ENCODE peak calls at places on chromosomes 12 and 14, in eight cellular contexts. One of them, this sample, is unnamed.
A peak's percentile ranks its signal among the peaks of the same experiment; 100 is the strongest.

GRCh38 chr14:29454026-29454693 is 473.5 kb downstream of the PRKD1 start:
- DNase-seq in NCI-H1694: no peak
- DNase-seq in psoas muscle: no peak
- DNase-seq in NCI-H2171 treated with DMSO at 0.1 percent for 48 hours: no peak
- DNase-seq in stimulated activated naive CD8-positive, alpha-beta T cell treated with anti-CD3 and anti-CD28 coated beads, Interleukin-15, Interleukin-2, amounts not matched to agents 100 U/mL and 50 U/mL, for 24 hours: no peak
- DNase-seq in GM20000: no peak
- DNase-seq in HTR-8/SVneo: no peak
- DNase-seq in ELF-1: no peak
- DNase-seq in this sample: no peak

GRCh38 chr12:1531160-1531653 is 63.2 kb downstream of the FBXL14 start:
- DNase-seq in NCI-H1694: no peak
- DNase-seq in psoas muscle: no peak
- DNase-seq in NCI-H2171 treated with DMSO at 0.1 percent for 48 hours: peak; percentile 41
- DNase-seq in stimulated activated naive CD8-positive, alpha-beta T cell treated with anti-CD3 and anti-CD28 coated beads, Interleukin-15, Interleukin-2, amounts not matched to agents 100 U/mL and 50 U/mL, for 24 hours: no peak
- DNase-seq in GM20000: peak; percentile 59
- DNase-seq in HTR-8/SVneo: no peak
- DNase-seq in ELF-1: no peak
- DNase-seq in this sample: no peak

GRCh38 chr12:64998327-64999156 is 122.6 kb downstream of the WIF1 start:
- DNase-seq in NCI-H1694: no peak
- DNase-seq in psoas muscle: no peak
- DNase-seq in NCI-H2171 treated with DMSO at 0.1 percent for 48 hours: no peak
- DNase-seq in stimulated activated naive CD8-positive, alpha-beta T cell treated with anti-CD3 and anti-CD28 coated beads, Interleukin-15, Interleukin-2, amounts not matched to agents 100 U/mL and 50 U/mL, for 24 hours: no peak
- DNase-seq in GM20000: no peak
- DNase-seq in HTR-8/SVneo: no peak
- DNase-seq in ELF-1: no peak
- DNase-seq in this sample: no peak

GRCh38 chr12:84969226-84969625 is 56.6 kb upstream of the SLC6A15 start:
- DNase-seq in NCI-H1694: no peak
- DNase-seq in psoas muscle: no peak
- DNase-seq in NCI-H2171 treated with DMSO at 0.1 percent for 48 hours: no peak
- DNase-seq in stimulated activated naive CD8-positive, alpha-beta T cell treated with anti-CD3 and anti-CD28 coated beads, Interleukin-15, Interleukin-2, amounts not matched to agents 100 U/mL and 50 U/mL, for 24 hours: no peak
- DNase-seq in GM20000: no peak
- DNase-seq in HTR-8/SVneo: no peak
- DNase-seq in ELF-1: no peak
- DNase-seq in this sample: no peak

GRCh38 chr14:101077511-101078074 is 174.1 kb upstream of the RTL1 start:
- DNase-seq in NCI-H1694: no peak
- DNase-seq in psoas muscle: no peak
- DNase-seq in NCI-H2171 treated with DMSO at 0.1 percent for 48 hours: peak; percentile 60
- DNase-seq in stimulated activated naive CD8-positive, alpha-beta T cell treated with anti-CD3 and anti-CD28 coated beads, Interleukin-15, Interleukin-2, amounts not matched to agents 100 U/mL and 50 U/mL, for 24 hours: peak; percentile 9
- DNase-seq in GM20000: no peak
- DNase-seq in HTR-8/SVneo: no peak
- DNase-seq in ELF-1: peak; percentile 32
- DNase-seq in this sample: no peak

GRCh38 chr14:32594766-32595165 is 265.7 kb downstream of the AKAP6 start:
- DNase-seq in NCI-H1694: no peak
- DNase-seq in psoas muscle: no peak
- DNase-seq in NCI-H2171 treated with DMSO at 0.1 percent for 48 hours: no peak
- DNase-seq in stimulated activated naive CD8-positive, alpha-beta T cell treated with anti-CD3 and anti-CD28 coated beads, Interleukin-15, Interleukin-2, amounts not matched to agents 100 U/mL and 50 U/mL, for 24 hours: no peak
- DNase-seq in GM20000: no peak
- DNase-seq in HTR-8/SVneo: peak; percentile 15
- DNase-seq in ELF-1: no peak
- DNase-seq in this sample: no peak

GRCh38 chr12:55847603-55848329 is 5.0 kb upstream of the MMP19 start:
- DNase-seq in NCI-H1694: no peak
- DNase-seq in psoas muscle: peak; percentile 90
- DNase-seq in NCI-H2171 treated with DMSO at 0.1 percent for 48 hours: no peak
- DNase-seq in stimulated activated naive CD8-positive, alpha-beta T cell treated with anti-CD3 and anti-CD28 coated beads, Interleukin-15, Interleukin-2, amounts not matched to agents 100 U/mL and 50 U/mL, for 24 hours: peak; percentile 48
- DNase-seq in GM20000: no peak
- DNase-seq in HTR-8/SVneo: peak; percentile 91
- DNase-seq in ELF-1: peak; percentile 27
- DNase-seq in this sample: no peak

GRCh38 chr12:127494961-127495915 is 771.7 kb upstream of the TMEM132C start:
- DNase-seq in NCI-H1694: no peak
- DNase-seq in psoas muscle: no peak
- DNase-seq in NCI-H2171 treated with DMSO at 0.1 percent for 48 hours: no peak
- DNase-seq in stimulated activated naive CD8-positive, alpha-beta T cell treated with anti-CD3 and anti-CD28 coated beads, Interleukin-15, Interleukin-2, amounts not matched to agents 100 U/mL and 50 U/mL, for 24 hours: no peak
- DNase-seq in GM20000: no peak
- DNase-seq in HTR-8/SVneo: no peak
- DNase-seq in ELF-1: no peak
- DNase-seq in this sample: no peak

GRCh38 chr12:128825845-128826244 is 2.1 kb upstream of the SLC15A4 start:
- DNase-seq in NCI-H1694: peak; percentile 7
- DNase-seq in psoas muscle: no peak
- DNase-seq in NCI-H2171 treated with DMSO at 0.1 percent for 48 hours: peak; percentile 46
- DNase-seq in stimulated activated naive CD8-positive, alpha-beta T cell treated with anti-CD3 and anti-CD28 coated beads, Interleukin-15, Interleukin-2, amounts not matched to agents 100 U/mL and 50 U/mL, for 24 hours: no peak
- DNase-seq in GM20000: no peak
- DNase-seq in HTR-8/SVneo: no peak
- DNase-seq in ELF-1: no peak
- DNase-seq in this sample: no peak

GRCh38 chr14:50233335-50234250 is 2.2 kb upstream of the SOS2 start:
- DNase-seq in NCI-H1694: no peak
- DNase-seq in psoas muscle: no peak
- DNase-seq in NCI-H2171 treated with DMSO at 0.1 percent for 48 hours: peak; percentile 85
- DNase-seq in stimulated activated naive CD8-positive, alpha-beta T cell treated with anti-CD3 and anti-CD28 coated beads, Interleukin-15, Interleukin-2, amounts not matched to agents 100 U/mL and 50 U/mL, for 24 hours: no peak
- DNase-seq in GM20000: no peak
- DNase-seq in HTR-8/SVneo: no peak
- DNase-seq in ELF-1: no peak
- DNase-seq in this sample: no peak

GRCh38 chr12:124321556-124322270 is 26.8 kb downstream of the RFLNA start:
- DNase-seq in NCI-H1694: no peak
- DNase-seq in psoas muscle: no peak
- DNase-seq in NCI-H2171 treated with DMSO at 0.1 percent for 48 hours: no peak
- DNase-seq in stimulated activated naive CD8-positive, alpha-beta T cell treated with anti-CD3 and anti-CD28 coated beads, Interleukin-15, Interleukin-2, amounts not matched to agents 100 U/mL and 50 U/mL, for 24 hours: no peak
- DNase-seq in GM20000: no peak
- DNase-seq in HTR-8/SVneo: no peak
- DNase-seq in ELF-1: no peak
- DNase-seq in this sample: no peak

GRCh38 chr14:24063263-24063836 is 8.0 kb upstream of the CPNE6 start:
- DNase-seq in NCI-H1694: no peak
- DNase-seq in psoas muscle: no peak
- DNase-seq in NCI-H2171 treated with DMSO at 0.1 percent for 48 hours: no peak
- DNase-seq in stimulated activated naive CD8-positive, alpha-beta T cell treated with anti-CD3 and anti-CD28 coated beads, Interleukin-15, Interleukin-2, amounts not matched to agents 100 U/mL and 50 U/mL, for 24 hours: no peak
- DNase-seq in GM20000: no peak
- DNase-seq in HTR-8/SVneo: no peak
- DNase-seq in ELF-1: no peak
- DNase-seq in this sample: no peak

GRCh38 chr14:40981247-40981646 is 625.4 kb upstream of the LRFN5 start:
- DNase-seq in NCI-H1694: no peak
- DNase-seq in psoas muscle: no peak
- DNase-seq in NCI-H2171 treated with DMSO at 0.1 percent for 48 hours: no peak
- DNase-seq in stimulated activated naive CD8-positive, alpha-beta T cell treated with anti-CD3 and anti-CD28 coated beads, Interleukin-15, Interleukin-2, amounts not matched to agents 100 U/mL and 50 U/mL, for 24 hours: no peak
- DNase-seq in GM20000: no peak
- DNase-seq in HTR-8/SVneo: no peak
- DNase-seq in ELF-1: no peak
- DNase-seq in this sample: no peak

GRCh38 chr14:90644882-90645281 is 171.3 kb downstream of the TTC7B start:
- DNase-seq in NCI-H1694: no peak
- DNase-seq in psoas muscle: peak; percentile 61
- DNase-seq in NCI-H2171 treated with DMSO at 0.1 percent for 48 hours: no peak
- DNase-seq in stimulated activated naive CD8-positive, alpha-beta T cell treated with anti-CD3 and anti-CD28 coated beads, Interleukin-15, Interleukin-2, amounts not matched to agents 100 U/mL and 50 U/mL, for 24 hours: no peak
- DNase-seq in GM20000: no peak
- DNase-seq in HTR-8/SVneo: no peak
- DNase-seq in ELF-1: no peak
- DNase-seq in this sample: no peak

GRCh38 chr12:93139028-93139665 is 210.1 kb upstream of the EEA1 start:
- DNase-seq in NCI-H1694: no peak
- DNase-seq in psoas muscle: no peak
- DNase-seq in NCI-H2171 treated with DMSO at 0.1 percent for 48 hours: no peak
- DNase-seq in stimulated activated naive CD8-positive, alpha-beta T cell treated with anti-CD3 and anti-CD28 coated beads, Interleukin-15, Interleukin-2, amounts not matched to agents 100 U/mL and 50 U/mL, for 24 hours: no peak
- DNase-seq in GM20000: peak; percentile 44
- DNase-seq in HTR-8/SVneo: no peak
- DNase-seq in ELF-1: no peak
- DNase-seq in this sample: no peak

GRCh38 chr12:79534029-79534867 is 156.5 kb downstream of the PAWR start:
- DNase-seq in NCI-H1694: no peak
- DNase-seq in psoas muscle: no peak
- DNase-seq in NCI-H2171 treated with DMSO at 0.1 percent for 48 hours: no peak
- DNase-seq in stimulated activated naive CD8-positive, alpha-beta T cell treated with anti-CD3 and anti-CD28 coated beads, Interleukin-15, Interleukin-2, amounts not matched to agents 100 U/mL and 50 U/mL, for 24 hours: no peak
- DNase-seq in GM20000: no peak
- DNase-seq in HTR-8/SVneo: no peak
- DNase-seq in ELF-1: no peak
- DNase-seq in this sample: no peak

GRCh38 chr14:50806241-50806933 is 24.6 kb downstream of the NIN start:
- DNase-seq in NCI-H1694: no peak
- DNase-seq in psoas muscle: no peak
- DNase-seq in NCI-H2171 treated with DMSO at 0.1 percent for 48 hours: no peak
- DNase-seq in stimulated activated naive CD8-positive, alpha-beta T cell treated with anti-CD3 and anti-CD28 coated beads, Interleukin-15, Interleukin-2, amounts not matched to agents 100 U/mL and 50 U/mL, for 24 hours: no peak
- DNase-seq in GM20000: no peak
- DNase-seq in HTR-8/SVneo: no peak
- DNase-seq in ELF-1: no peak
- DNase-seq in this sample: no peak

GRCh38 chr12:122081697-122082221 is 3.2 kb downstream of the MLXIP start:
- DNase-seq in NCI-H1694: no peak
- DNase-seq in psoas muscle: peak; percentile 41
- DNase-seq in NCI-H2171 treated with DMSO at 0.1 percent for 48 hours: no peak
- DNase-seq in stimulated activated naive CD8-positive, alpha-beta T cell treated with anti-CD3 and anti-CD28 coated beads, Interleukin-15, Interleukin-2, amounts not matched to agents 100 U/mL and 50 U/mL, for 24 hours: no peak
- DNase-seq in GM20000: peak; percentile 70
- DNase-seq in HTR-8/SVneo: no peak
- DNase-seq in ELF-1: no peak
- DNase-seq in this sample: peak; percentile 43

GRCh38 chr12:578743-579449 is 84.3 kb downstream of the NINJ2 start:
- DNase-seq in NCI-H1694: no peak
- DNase-seq in psoas muscle: no peak
- DNase-seq in NCI-H2171 treated with DMSO at 0.1 percent for 48 hours: no peak
- DNase-seq in stimulated activated naive CD8-positive, alpha-beta T cell treated with anti-CD3 and anti-CD28 coated beads, Interleukin-15, Interleukin-2, amounts not matched to agents 100 U/mL and 50 U/mL, for 24 hours: no peak
- DNase-seq in GM20000: no peak
- DNase-seq in HTR-8/SVneo: no peak
- DNase-seq in ELF-1: peak; percentile 53
- DNase-seq in this sample: no peak

GRCh38 chr12:111430418-111431353 is 25.0 kb downstream of the SH2B3 start:
- DNase-seq in NCI-H1694: no peak
- DNase-seq in psoas muscle: no peak
- DNase-seq in NCI-H2171 treated with DMSO at 0.1 percent for 48 hours: no peak
- DNase-seq in stimulated activated naive CD8-positive, alpha-beta T cell treated with anti-CD3 and anti-CD28 coated beads, Interleukin-15, Interleukin-2, amounts not matched to agents 100 U/mL and 50 U/mL, for 24 hours: peak; percentile 83
- DNase-seq in GM20000: peak; percentile 68
- DNase-seq in HTR-8/SVneo: no peak
- DNase-seq in ELF-1: no peak
- DNase-seq in this sample: peak; percentile 70

GRCh38 chr14:24634158-24634557 is at the start of gene GZMB:
- DNase-seq in NCI-H1694: no peak
- DNase-seq in psoas muscle: no peak
- DNase-seq in NCI-H2171 treated with DMSO at 0.1 percent for 48 hours: no peak
- DNase-seq in stimulated activated naive CD8-positive, alpha-beta T cell treated with anti-CD3 and anti-CD28 coated beads, Interleukin-15, Interleukin-2, amounts not matched to agents 100 U/mL and 50 U/mL, for 24 hours: peak; percentile 87
- DNase-seq in GM20000: no peak
- DNase-seq in HTR-8/SVneo: no peak
- DNase-seq in ELF-1: no peak
- DNase-seq in this sample: no peak

GRCh38 chr12:32379667-32380066 is 19.7 kb upstream of the FGD4 start:
- DNase-seq in NCI-H1694: no peak
- DNase-seq in psoas muscle: no peak
- DNase-seq in NCI-H2171 treated with DMSO at 0.1 percent for 48 hours: no peak
- DNase-seq in stimulated activated naive CD8-positive, alpha-beta T cell treated with anti-CD3 and anti-CD28 coated beads, Interleukin-15, Interleukin-2, amounts not matched to agents 100 U/mL and 50 U/mL, for 24 hours: no peak
- DNase-seq in GM20000: no peak
- DNase-seq in HTR-8/SVneo: no peak
- DNase-seq in ELF-1: no peak
- DNase-seq in this sample: no peak

GRCh38 chr12:34403706-34404376 is 381.5 kb downstream of the ALG10 start:
- DNase-seq in NCI-H1694: no peak
- DNase-seq in psoas muscle: peak; percentile 3
- DNase-seq in NCI-H2171 treated with DMSO at 0.1 percent for 48 hours: no peak
- DNase-seq in stimulated activated naive CD8-positive, alpha-beta T cell treated with anti-CD3 and anti-CD28 coated beads, Interleukin-15, Interleukin-2, amounts not matched to agents 100 U/mL and 50 U/mL, for 24 hours: no peak
- DNase-seq in GM20000: peak; percentile 0
- DNase-seq in HTR-8/SVneo: no peak
- DNase-seq in ELF-1: no peak
- DNase-seq in this sample: peak; percentile 1

GRCh38 chr14:61701946-61702345 is 6.6 kb downstream of the HIF1A start:
- DNase-seq in NCI-H1694: no peak
- DNase-seq in psoas muscle: no peak
- DNase-seq in NCI-H2171 treated with DMSO at 0.1 percent for 48 hours: no peak
- DNase-seq in stimulated activated naive CD8-positive, alpha-beta T cell treated with anti-CD3 and anti-CD28 coated beads, Interleukin-15, Interleukin-2, amounts not matched to agents 100 U/mL and 50 U/mL, for 24 hours: no peak
- DNase-seq in GM20000: no peak
- DNase-seq in HTR-8/SVneo: no peak
- DNase-seq in ELF-1: no peak
- DNase-seq in this sample: no peak

GRCh38 chr12:130441771-130442760 is 104.4 kb downstream of the PIWIL1 start:
- DNase-seq in NCI-H1694: no peak
- DNase-seq in psoas muscle: no peak
- DNase-seq in NCI-H2171 treated with DMSO at 0.1 percent for 48 hours: no peak
- DNase-seq in stimulated activated naive CD8-positive, alpha-beta T cell treated with anti-CD3 and anti-CD28 coated beads, Interleukin-15, Interleukin-2, amounts not matched to agents 100 U/mL and 50 U/mL, for 24 hours: no peak
- DNase-seq in GM20000: no peak
- DNase-seq in HTR-8/SVneo: no peak
- DNase-seq in ELF-1: no peak
- DNase-seq in this sample: no peak

GRCh38 chr14:23361320-23361719 is 3.7 kb downstream of the EFS start:
- DNase-seq in NCI-H1694: no peak
- DNase-seq in psoas muscle: no peak
- DNase-seq in NCI-H2171 treated with DMSO at 0.1 percent for 48 hours: no peak
- DNase-seq in stimulated activated naive CD8-positive, alpha-beta T cell treated with anti-CD3 and anti-CD28 coated beads, Interleukin-15, Interleukin-2, amounts not matched to agents 100 U/mL and 50 U/mL, for 24 hours: no peak
- DNase-seq in GM20000: no peak
- DNase-seq in HTR-8/SVneo: no peak
- DNase-seq in ELF-1: no peak
- DNase-seq in this sample: no peak

This sample was measured in T-helper 1 cell.